ENCODE peak calls at places on chromosomes 12 and 14, in ten cellular contexts. One of them, this sample, is unnamed.

GRCh38 chr14:55500219-55500701 is 59.8 kb upstream of the TBPL2 start:
- DNase-seq in HFF-Myc: no peak
- DNase-seq in activated naive CD4-positive, alpha-beta T cell treated with anti-CD3 and anti-CD28 coated beads, Interleukin-2, amount 50 U/mL, for 72 hours: no peak
- DNase-seq in iPS DF 6.9: no peak
- DNase-seq in AG08395: no peak
- DNase-seq in pulmonary artery endothelial cell: no peak
- DNase-seq in activated T-helper 1 cell treated with Interleukin-2 at 50 U/mL for 16 hours: no peak
- DNase-seq in stimulated activated CD4-positive, alpha-beta T cell treated with anti-CD3 and anti-CD28 coated beads, TNF-alpha, amount 100 ng/mL, for 24 hours: no peak
- DNase-seq in HFFc6: no peak
- DNase-seq in neural crest cell: no peak
- DNase-seq in this sample: no peak

GRCh38 chr14:94213021-94213420 is 38.9 kb downstream of the PPP4R4 start:
- DNase-seq in activated naive CD4-positive, alpha-beta T cell treated with anti-CD3 and anti-CD28 coated beads, Interleukin-2, amount 50 U/mL, for 72 hours: no peak
- DNase-seq in activated T-helper 1 cell treated with Interleukin-2 at 50 U/mL for 16 hours: no peak
- DNase-seq in HFFc6: no peak
- DNase-seq in stimulated activated CD4-positive, alpha-beta T cell treated with anti-CD3 and anti-CD28 coated beads, TNF-alpha, amount 100 ng/mL, for 24 hours: no peak
- DNase-seq in AG08395: peak
- DNase-seq in HFF-Myc: no peak
- DNase-seq in iPS DF 6.9: no peak
- DNase-seq in pulmonary artery endothelial cell: no peak
- DNase-seq in neural crest cell: no peak
- DNase-seq in this sample: no peak

GRCh38 chr14:92650581-92651105 is 97.8 kb downstream of the LGMN start:
- DNase-seq in activated T-helper 1 cell treated with Interleukin-2 at 50 U/mL for 16 hours: no peak
- DNase-seq in pulmonary artery endothelial cell: no peak
- DNase-seq in iPS DF 6.9: no peak
- DNase-seq in stimulated activated CD4-positive, alpha-beta T cell treated with anti-CD3 and anti-CD28 coated beads, TNF-alpha, amount 100 ng/mL, for 24 hours: no peak
- DNase-seq in neural crest cell: no peak
- DNase-seq in AG08395: no peak
- DNase-seq in HFF-Myc: no peak
- DNase-seq in HFFc6: no peak
- DNase-seq in activated naive CD4-positive, alpha-beta T cell treated with anti-CD3 and anti-CD28 coated beads, Interleukin-2, amount 50 U/mL, for 72 hours: no peak
- DNase-seq in this sample: no peak

GRCh38 chr12:63897931-63898330 is 53.4 kb downstream of the SRGAP1 start:
- DNase-seq in activated T-helper 1 cell treated with Interleukin-2 at 50 U/mL for 16 hours: no peak
- DNase-seq in pulmonary artery endothelial cell: peak
- DNase-seq in activated naive CD4-positive, alpha-beta T cell treated with anti-CD3 and anti-CD28 coated beads, Interleukin-2, amount 50 U/mL, for 72 hours: no peak
- DNase-seq in iPS DF 6.9: no peak
- DNase-seq in HFFc6: no peak
- DNase-seq in neural crest cell: no peak
- DNase-seq in HFF-Myc: no peak
- DNase-seq in stimulated activated CD4-positive, alpha-beta T cell treated with anti-CD3 and anti-CD28 coated beads, TNF-alpha, amount 100 ng/mL, for 24 hours: no peak
- DNase-seq in AG08395: no peak
- DNase-seq in this sample: no peak

GRCh38 chr12:34393086-34393820 is 371.0 kb downstream of the ALG10 start:
- DNase-seq in HFFc6: no peak
- DNase-seq in activated T-helper 1 cell treated with Interleukin-2 at 50 U/mL for 16 hours: no peak
- DNase-seq in neural crest cell: no peak
- DNase-seq in HFF-Myc: no peak
- DNase-seq in pulmonary artery endothelial cell: no peak
- DNase-seq in activated naive CD4-positive, alpha-beta T cell treated with anti-CD3 and anti-CD28 coated beads, Interleukin-2, amount 50 U/mL, for 72 hours: no peak
- DNase-seq in iPS DF 6.9: no peak
- DNase-seq in stimulated activated CD4-positive, alpha-beta T cell treated with anti-CD3 and anti-CD28 coated beads, TNF-alpha, amount 100 ng/mL, for 24 hours: no peak
- DNase-seq in AG08395: no peak
- DNase-seq in this sample: no peak

GRCh38 chr12:113327000-113327399 is 7.9 kb downstream of the SLC8B1 start:
- DNase-seq in activated naive CD4-positive, alpha-beta T cell treated with anti-CD3 and anti-CD28 coated beads, Interleukin-2, amount 50 U/mL, for 72 hours: no peak
- DNase-seq in AG08395: no peak
- DNase-seq in HFF-Myc: no peak
- DNase-seq in iPS DF 6.9: no peak
- DNase-seq in HFFc6: no peak
- DNase-seq in stimulated activated CD4-positive, alpha-beta T cell treated with anti-CD3 and anti-CD28 coated beads, TNF-alpha, amount 100 ng/mL, for 24 hours: no peak
- DNase-seq in neural crest cell: no peak
- DNase-seq in pulmonary artery endothelial cell: no peak
- DNase-seq in activated T-helper 1 cell treated with Interleukin-2 at 50 U/mL for 16 hours: no peak
- DNase-seq in this sample: no peak

GRCh38 chr12:122517877-122518276 is 8.9 kb downstream of the RSRC2 start:
- DNase-seq in iPS DF 6.9: no peak
- DNase-seq in activated T-helper 1 cell treated with Interleukin-2 at 50 U/mL for 16 hours: no peak
- DNase-seq in pulmonary artery endothelial cell: no peak
- DNase-seq in HFFc6: peak
- DNase-seq in HFF-Myc: no peak
- DNase-seq in AG08395: peak
- DNase-seq in neural crest cell: no peak
- DNase-seq in stimulated activated CD4-positive, alpha-beta T cell treated with anti-CD3 and anti-CD28 coated beads, TNF-alpha, amount 100 ng/mL, for 24 hours: no peak
- DNase-seq in activated naive CD4-positive, alpha-beta T cell treated with anti-CD3 and anti-CD28 coated beads, Interleukin-2, amount 50 U/mL, for 72 hours: no peak
- DNase-seq in this sample: no peak

GRCh38 chr12:14663002-14663401 is 33.4 kb downstream of the GUCY2C start:
- DNase-seq in activated naive CD4-positive, alpha-beta T cell treated with anti-CD3 and anti-CD28 coated beads, Interleukin-2, amount 50 U/mL, for 72 hours: no peak
- DNase-seq in AG08395: no peak
- DNase-seq in neural crest cell: no peak
- DNase-seq in pulmonary artery endothelial cell: no peak
- DNase-seq in activated T-helper 1 cell treated with Interleukin-2 at 50 U/mL for 16 hours: no peak
- DNase-seq in HFFc6: no peak
- DNase-seq in iPS DF 6.9: no peak
- DNase-seq in stimulated activated CD4-positive, alpha-beta T cell treated with anti-CD3 and anti-CD28 coated beads, TNF-alpha, amount 100 ng/mL, for 24 hours: no peak
- DNase-seq in HFF-Myc: no peak
- DNase-seq in this sample: no peak

GRCh38 chr14:50001999-50002925 is 109.4 kb downstream of the ARF6 start:
- DNase-seq in activated T-helper 1 cell treated with Interleukin-2 at 50 U/mL for 16 hours: peak
- DNase-seq in iPS DF 6.9: no peak
- DNase-seq in HFF-Myc: no peak
- DNase-seq in activated naive CD4-positive, alpha-beta T cell treated with anti-CD3 and anti-CD28 coated beads, Interleukin-2, amount 50 U/mL, for 72 hours: peak
- DNase-seq in HFFc6: no peak
- DNase-seq in pulmonary artery endothelial cell: no peak
- DNase-seq in AG08395: no peak
- DNase-seq in neural crest cell: no peak
- DNase-seq in stimulated activated CD4-positive, alpha-beta T cell treated with anti-CD3 and anti-CD28 coated beads, TNF-alpha, amount 100 ng/mL, for 24 hours: peak
- DNase-seq in this sample: peak

GRCh38 chr12:14957769-14958168 is 3.6 kb downstream of the ARHGDIB start:
- DNase-seq in iPS DF 6.9: no peak
- DNase-seq in AG08395: no peak
- DNase-seq in activated T-helper 1 cell treated with Interleukin-2 at 50 U/mL for 16 hours: no peak
- DNase-seq in pulmonary artery endothelial cell: no peak
- DNase-seq in activated naive CD4-positive, alpha-beta T cell treated with anti-CD3 and anti-CD28 coated beads, Interleukin-2, amount 50 U/mL, for 72 hours: no peak
- DNase-seq in HFF-Myc: no peak
- DNase-seq in HFFc6: no peak
- DNase-seq in stimulated activated CD4-positive, alpha-beta T cell treated with anti-CD3 and anti-CD28 coated beads, TNF-alpha, amount 100 ng/mL, for 24 hours: no peak
- DNase-seq in neural crest cell: no peak
- DNase-seq in this sample: no peak

GRCh38 chr14:58755026-58755929 is 117.5 kb downstream of the DACT1 start:
- DNase-seq in iPS DF 6.9: no peak
- DNase-seq in HFFc6: no peak
- DNase-seq in HFF-Myc: no peak
- DNase-seq in neural crest cell: no peak
- DNase-seq in activated naive CD4-positive, alpha-beta T cell treated with anti-CD3 and anti-CD28 coated beads, Interleukin-2, amount 50 U/mL, for 72 hours: no peak
- DNase-seq in AG08395: no peak
- DNase-seq in pulmonary artery endothelial cell: no peak
- DNase-seq in stimulated activated CD4-positive, alpha-beta T cell treated with anti-CD3 and anti-CD28 coated beads, TNF-alpha, amount 100 ng/mL, for 24 hours: no peak
- DNase-seq in activated T-helper 1 cell treated with Interleukin-2 at 50 U/mL for 16 hours: no peak
- DNase-seq in this sample: no peak

GRCh38 chr12:71214511-71215285 is 56.9 kb upstream of the TSPAN8 start:
- DNase-seq in iPS DF 6.9: peak
- DNase-seq in activated naive CD4-positive, alpha-beta T cell treated with anti-CD3 and anti-CD28 coated beads, Interleukin-2, amount 50 U/mL, for 72 hours: no peak
- DNase-seq in pulmonary artery endothelial cell: no peak
- DNase-seq in stimulated activated CD4-positive, alpha-beta T cell treated with anti-CD3 and anti-CD28 coated beads, TNF-alpha, amount 100 ng/mL, for 24 hours: no peak
- DNase-seq in neural crest cell: no peak
- DNase-seq in HFFc6: no peak
- DNase-seq in activated T-helper 1 cell treated with Interleukin-2 at 50 U/mL for 16 hours: no peak
- DNase-seq in HFF-Myc: no peak
- DNase-seq in AG08395: no peak
- DNase-seq in this sample: no peak

GRCh38 chr14:64114166-64114565 is 180.0 kb downstream of the ESR2 start:
- DNase-seq in neural crest cell: no peak
- DNase-seq in AG08395: no peak
- DNase-seq in activated naive CD4-positive, alpha-beta T cell treated with anti-CD3 and anti-CD28 coated beads, Interleukin-2, amount 50 U/mL, for 72 hours: no peak
- DNase-seq in stimulated activated CD4-positive, alpha-beta T cell treated with anti-CD3 and anti-CD28 coated beads, TNF-alpha, amount 100 ng/mL, for 24 hours: no peak
- DNase-seq in HFF-Myc: no peak
- DNase-seq in activated T-helper 1 cell treated with Interleukin-2 at 50 U/mL for 16 hours: no peak
- DNase-seq in iPS DF 6.9: no peak
- DNase-seq in pulmonary artery endothelial cell: no peak
- DNase-seq in HFFc6: no peak
- DNase-seq in this sample: no peak

GRCh38 chr12:27965966-27966365 is 6.6 kb downstream of the PTHLH start:
- DNase-seq in neural crest cell: no peak
- DNase-seq in AG08395: peak
- DNase-seq in stimulated activated CD4-positive, alpha-beta T cell treated with anti-CD3 and anti-CD28 coated beads, TNF-alpha, amount 100 ng/mL, for 24 hours: no peak
- DNase-seq in iPS DF 6.9: no peak
- DNase-seq in HFFc6: peak
- DNase-seq in activated naive CD4-positive, alpha-beta T cell treated with anti-CD3 and anti-CD28 coated beads, Interleukin-2, amount 50 U/mL, for 72 hours: no peak
- DNase-seq in activated T-helper 1 cell treated with Interleukin-2 at 50 U/mL for 16 hours: no peak
- DNase-seq in HFF-Myc: no peak
- DNase-seq in pulmonary artery endothelial cell: no peak
- DNase-seq in this sample: no peak

GRCh38 chr14:94946244-94946643 is 176.3 kb upstream of the GSC start:
- DNase-seq in iPS DF 6.9: no peak
- DNase-seq in neural crest cell: no peak
- DNase-seq in HFFc6: no peak
- DNase-seq in pulmonary artery endothelial cell: no peak
- DNase-seq in AG08395: no peak
- DNase-seq in activated naive CD4-positive, alpha-beta T cell treated with anti-CD3 and anti-CD28 coated beads, Interleukin-2, amount 50 U/mL, for 72 hours: no peak
- DNase-seq in HFF-Myc: no peak
- DNase-seq in stimulated activated CD4-positive, alpha-beta T cell treated with anti-CD3 and anti-CD28 coated beads, TNF-alpha, amount 100 ng/mL, for 24 hours: no peak
- DNase-seq in activated T-helper 1 cell treated with Interleukin-2 at 50 U/mL for 16 hours: no peak
- DNase-seq in this sample: no peak

GRCh38 chr12:93122089-93122488 is 193.0 kb upstream of the EEA1 start:
- DNase-seq in HFF-Myc: no peak
- DNase-seq in neural crest cell: no peak
- DNase-seq in pulmonary artery endothelial cell: no peak
- DNase-seq in AG08395: peak
- DNase-seq in HFFc6: peak
- DNase-seq in iPS DF 6.9: no peak
- DNase-seq in activated T-helper 1 cell treated with Interleukin-2 at 50 U/mL for 16 hours: no peak
- DNase-seq in stimulated activated CD4-positive, alpha-beta T cell treated with anti-CD3 and anti-CD28 coated beads, TNF-alpha, amount 100 ng/mL, for 24 hours: no peak
- DNase-seq in activated naive CD4-positive, alpha-beta T cell treated with anti-CD3 and anti-CD28 coated beads, Interleukin-2, amount 50 U/mL, for 72 hours: no peak
- DNase-seq in this sample: no peak

GRCh38 chr12:115632323-115632722 is 645.2 kb downstream of the MED13L start:
- DNase-seq in stimulated activated CD4-positive, alpha-beta T cell treated with anti-CD3 and anti-CD28 coated beads, TNF-alpha, amount 100 ng/mL, for 24 hours: no peak
- DNase-seq in activated T-helper 1 cell treated with Interleukin-2 at 50 U/mL for 16 hours: no peak
- DNase-seq in pulmonary artery endothelial cell: no peak
- DNase-seq in neural crest cell: no peak
- DNase-seq in HFF-Myc: no peak
- DNase-seq in AG08395: no peak
- DNase-seq in iPS DF 6.9: no peak
- DNase-seq in activated naive CD4-positive, alpha-beta T cell treated with anti-CD3 and anti-CD28 coated beads, Interleukin-2, amount 50 U/mL, for 72 hours: no peak
- DNase-seq in HFFc6: no peak
- DNase-seq in this sample: no peak

GRCh38 chr12:50192241-50192640 is 25.1 kb upstream of the CERS5 start:
- DNase-seq in iPS DF 6.9: no peak
- DNase-seq in activated T-helper 1 cell treated with Interleukin-2 at 50 U/mL for 16 hours: no peak
- DNase-seq in stimulated activated CD4-positive, alpha-beta T cell treated with anti-CD3 and anti-CD28 coated beads, TNF-alpha, amount 100 ng/mL, for 24 hours: no peak
- DNase-seq in activated naive CD4-positive, alpha-beta T cell treated with anti-CD3 and anti-CD28 coated beads, Interleukin-2, amount 50 U/mL, for 72 hours: no peak
- DNase-seq in neural crest cell: no peak
- DNase-seq in pulmonary artery endothelial cell: no peak
- DNase-seq in AG08395: no peak
- DNase-seq in HFFc6: no peak
- DNase-seq in HFF-Myc: no peak
- DNase-seq in this sample: no peak

GRCh38 chr14:88933203-88933602 is 108.8 kb downstream of the TTC8 start:
- DNase-seq in iPS DF 6.9: no peak
- DNase-seq in activated T-helper 1 cell treated with Interleukin-2 at 50 U/mL for 16 hours: no peak
- DNase-seq in HFFc6: no peak
- DNase-seq in AG08395: no peak
- DNase-seq in HFF-Myc: no peak
- DNase-seq in pulmonary artery endothelial cell: no peak
- DNase-seq in activated naive CD4-positive, alpha-beta T cell treated with anti-CD3 and anti-CD28 coated beads, Interleukin-2, amount 50 U/mL, for 72 hours: no peak
- DNase-seq in stimulated activated CD4-positive, alpha-beta T cell treated with anti-CD3 and anti-CD28 coated beads, TNF-alpha, amount 100 ng/mL, for 24 hours: no peak
- DNase-seq in neural crest cell: no peak
- DNase-seq in this sample: no peak

GRCh38 chr12:115763376-115763775 is 514.1 kb downstream of the MED13L start:
- DNase-seq in pulmonary artery endothelial cell: no peak
- DNase-seq in HFF-Myc: peak
- DNase-seq in activated T-helper 1 cell treated with Interleukin-2 at 50 U/mL for 16 hours: no peak
- DNase-seq in activated naive CD4-positive, alpha-beta T cell treated with anti-CD3 and anti-CD28 coated beads, Interleukin-2, amount 50 U/mL, for 72 hours: no peak
- DNase-seq in HFFc6: peak
- DNase-seq in neural crest cell: no peak
- DNase-seq in AG08395: peak
- DNase-seq in stimulated activated CD4-positive, alpha-beta T cell treated with anti-CD3 and anti-CD28 coated beads, TNF-alpha, amount 100 ng/mL, for 24 hours: no peak
- DNase-seq in iPS DF 6.9: no peak
- DNase-seq in this sample: no peak

GRCh38 chr12:7101047-7101693 is 7.8 kb downstream of the C1RL start:
- DNase-seq in neural crest cell: no peak
- DNase-seq in HFF-Myc: no peak
- DNase-seq in activated T-helper 1 cell treated with Interleukin-2 at 50 U/mL for 16 hours: no peak
- DNase-seq in iPS DF 6.9: no peak
- DNase-seq in AG08395: no peak
- DNase-seq in stimulated activated CD4-positive, alpha-beta T cell treated with anti-CD3 and anti-CD28 coated beads, TNF-alpha, amount 100 ng/mL, for 24 hours: no peak
- DNase-seq in pulmonary artery endothelial cell: no peak
- DNase-seq in HFFc6: no peak
- DNase-seq in activated naive CD4-positive, alpha-beta T cell treated with anti-CD3 and anti-CD28 coated beads, Interleukin-2, amount 50 U/mL, for 72 hours: no peak
- DNase-seq in this sample: no peak

GRCh38 chr12:111766608-111767361 is at the start of gene ALDH2:
- DNase-seq in AG08395: peak
- DNase-seq in neural crest cell: peak
- DNase-seq in HFF-Myc: no peak
- DNase-seq in pulmonary artery endothelial cell: no peak
- DNase-seq in iPS DF 6.9: peak
- DNase-seq in activated naive CD4-positive, alpha-beta T cell treated with anti-CD3 and anti-CD28 coated beads, Interleukin-2, amount 50 U/mL, for 72 hours: peak
- DNase-seq in activated T-helper 1 cell treated with Interleukin-2 at 50 U/mL for 16 hours: no peak
- DNase-seq in stimulated activated CD4-positive, alpha-beta T cell treated with anti-CD3 and anti-CD28 coated beads, TNF-alpha, amount 100 ng/mL, for 24 hours: no peak
- DNase-seq in HFFc6: no peak
- DNase-seq in this sample: no peak

GRCh38 chr14:99479160-99479902 is 1.3 kb downstream of the SETD3 start:
- DNase-seq in AG08395: no peak
- DNase-seq in activated T-helper 1 cell treated with Interleukin-2 at 50 U/mL for 16 hours: no peak
- DNase-seq in neural crest cell: no peak
- DNase-seq in iPS DF 6.9: no peak
- DNase-seq in HFF-Myc: no peak
- DNase-seq in activated naive CD4-positive, alpha-beta T cell treated with anti-CD3 and anti-CD28 coated beads, Interleukin-2, amount 50 U/mL, for 72 hours: no peak
- DNase-seq in stimulated activated CD4-positive, alpha-beta T cell treated with anti-CD3 and anti-CD28 coated beads, TNF-alpha, amount 100 ng/mL, for 24 hours: no peak
- DNase-seq in pulmonary artery endothelial cell: no peak
- DNase-seq in HFFc6: no peak
- DNase-seq in this sample: no peak

GRCh38 chr14:80636071-80636470 is 305.5 kb downstream of the CEP128 start:
- DNase-seq in HFF-Myc: no peak
- DNase-seq in HFFc6: peak
- DNase-seq in iPS DF 6.9: peak
- DNase-seq in AG08395: no peak
- DNase-seq in pulmonary artery endothelial cell: no peak
- DNase-seq in neural crest cell: no peak
- DNase-seq in stimulated activated CD4-positive, alpha-beta T cell treated with anti-CD3 and anti-CD28 coated beads, TNF-alpha, amount 100 ng/mL, for 24 hours: no peak
- DNase-seq in activated T-helper 1 cell treated with Interleukin-2 at 50 U/mL for 16 hours: no peak
- DNase-seq in activated naive CD4-positive, alpha-beta T cell treated with anti-CD3 and anti-CD28 coated beads, Interleukin-2, amount 50 U/mL, for 72 hours: no peak
- DNase-seq in this sample: no peak

GRCh38 chr14:68397371-68397779 is 395.5 kb downstream of the ZFP36L1 start:
- DNase-seq in iPS DF 6.9: no peak
- DNase-seq in pulmonary artery endothelial cell: no peak
- DNase-seq in activated T-helper 1 cell treated with Interleukin-2 at 50 U/mL for 16 hours: no peak
- DNase-seq in AG08395: no peak
- DNase-seq in stimulated activated CD4-positive, alpha-beta T cell treated with anti-CD3 and anti-CD28 coated beads, TNF-alpha, amount 100 ng/mL, for 24 hours: no peak
- DNase-seq in activated naive CD4-positive, alpha-beta T cell treated with anti-CD3 and anti-CD28 coated beads, Interleukin-2, amount 50 U/mL, for 72 hours: no peak
- DNase-seq in HFF-Myc: no peak
- DNase-seq in neural crest cell: no peak
- DNase-seq in HFFc6: no peak
- DNase-seq in this sample: no peak

GRCh38 chr12:14473707-14474287 is 93.9 kb downstream of the PLBD1 start:
- DNase-seq in AG08395: peak
- DNase-seq in HFFc6: peak
- DNase-seq in iPS DF 6.9: no peak
- DNase-seq in HFF-Myc: no peak
- DNase-seq in activated naive CD4-positive, alpha-beta T cell treated with anti-CD3 and anti-CD28 coated beads, Interleukin-2, amount 50 U/mL, for 72 hours: no peak
- DNase-seq in activated T-helper 1 cell treated with Interleukin-2 at 50 U/mL for 16 hours: no peak
- DNase-seq in pulmonary artery endothelial cell: no peak
- DNase-seq in neural crest cell: no peak
- DNase-seq in stimulated activated CD4-positive, alpha-beta T cell treated with anti-CD3 and anti-CD28 coated beads, TNF-alpha, amount 100 ng/mL, for 24 hours: no peak
- DNase-seq in this sample: no peak

GRCh38 chr12:104006929-104007328 is 41.3 kb downstream of the TDG start:
- DNase-seq in HFF-Myc: no peak
- DNase-seq in AG08395: peak
- DNase-seq in neural crest cell: no peak
- DNase-seq in pulmonary artery endothelial cell: peak
- DNase-seq in activated T-helper 1 cell treated with Interleukin-2 at 50 U/mL for 16 hours: no peak
- DNase-seq in iPS DF 6.9: no peak
- DNase-seq in stimulated activated CD4-positive, alpha-beta T cell treated with anti-CD3 and anti-CD28 coated beads, TNF-alpha, amount 100 ng/mL, for 24 hours: no peak
- DNase-seq in HFFc6: peak
- DNase-seq in activated naive CD4-positive, alpha-beta T cell treated with anti-CD3 and anti-CD28 coated beads, Interleukin-2, amount 50 U/mL, for 72 hours: no peak
- DNase-seq in this sample: no peak

This sample was measured in NK-92 treated with Interleukin-12 subunit alpha and Interleukin-12 subunit beta, amount 100 ng/mL, for 24 hours.